ENCODE peak calls at places on chromosomes 16 and 17, in six cellular contexts. B is ovary, P is adrenal gland, K is prostate gland, D is thyroid gland, H is A549. Z is an unnamed sample.

GRCh38 chr17:4204676-4205075 is 59.1 kb downstream of the ANKFY1 start:
- DNase-seq in K (peak), D (peak), B (peak), P (peak), H (no peak), Z (no peak)

GRCh38 chr16:54931757-54932660 is 1.3 kb downstream of the IRX5 start:
- DNase-seq in B (no peak), P (no peak), D (no peak), H (no peak), K (no peak), Z (peak)

GRCh38 chr16:58365623-58366022 is 26.6 kb upstream of the GINS3 start:
- DNase-seq in D (no peak), B (no peak), P (no peak), K (no peak), H (no peak), Z (no peak)

GRCh38 chr16:7013990-7014389 is 318.7 kb upstream of the RBFOX1 start:
- DNase-seq in H (no peak), K (no peak), D (no peak), B (no peak), P (no peak), Z (no peak)

GRCh38 chr17:70976447-70976846 is 807.1 kb downstream of the KCNJ2 start:
- DNase-seq in D (no peak), H (no peak), P (no peak), K (no peak), B (no peak), Z (no peak)

GRCh38 chr17:6098466-6099180 is 28.4 kb downstream of the WSCD1 start:
- DNase-seq in P (peak), H (no peak), B (no peak), K (no peak), D (peak), Z (no peak)

GRCh38 chr17:57243171-57243622 is 13.1 kb upstream of the MSI2 start:
- DNase-seq in B (peak), H (peak), D (peak), P (peak), K (peak), Z (peak)

GRCh38 chr17:75587718-75588545 is at the start of gene MYO15B:
- DNase-seq in K (no peak), P (peak), B (peak), D (peak), H (no peak), Z (no peak)

GRCh38 chr17:6498356-6498755 is 54.1 kb downstream of the PIMREG start:
- DNase-seq in P (no peak), K (no peak), B (no peak), H (no peak), D (no peak), Z (no peak)

GRCh38 chr17:17313350-17313991 is 10.3 kb downstream of the NT5M start:
- DNase-seq in B (no peak), D (peak), H (peak), P (peak), K (peak), Z (peak)

GRCh38 chr17:2982854-2983636 is 80.4 kb downstream of the OR1D5 start:
- DNase-seq in B (peak), K (no peak), P (peak), D (peak), H (peak), Z (no peak)

GRCh38 chr16:19711643-19712042 is 6.4 kb downstream of the KNOP1 start:
- DNase-seq in K (no peak), P (no peak), B (no peak), H (no peak), D (no peak), Z (no peak)
- TF ChIP-seq POLR2A in K (no peak), P (no peak), B (no peak), H (no peak), D (no peak), Z (no peak)

GRCh38 chr17:50477976-50478375 is 684 bp upstream of the RSAD1 start:
- DNase-seq in P (peak), H (no peak), B (no peak), D (no peak), K (no peak), Z (no peak)

GRCh38 chr17:50478391-50479361 is at the start of gene RSAD1:
- DNase-seq in B (peak), K (peak), P (peak), H (peak), D (peak), Z (peak)

GRCh38 chr17:50474523-50474922 is 4.1 kb upstream of the RSAD1 start:
- DNase-seq in B (no peak), K (no peak), H (no peak), P (no peak), D (peak), Z (no peak)

GRCh38 chr17:50475362-50475761 is 3.3 kb upstream of the RSAD1 start:
- DNase-seq in D (no peak), K (no peak), P (no peak), H (no peak), B (no peak), Z (no peak)

DNA sequence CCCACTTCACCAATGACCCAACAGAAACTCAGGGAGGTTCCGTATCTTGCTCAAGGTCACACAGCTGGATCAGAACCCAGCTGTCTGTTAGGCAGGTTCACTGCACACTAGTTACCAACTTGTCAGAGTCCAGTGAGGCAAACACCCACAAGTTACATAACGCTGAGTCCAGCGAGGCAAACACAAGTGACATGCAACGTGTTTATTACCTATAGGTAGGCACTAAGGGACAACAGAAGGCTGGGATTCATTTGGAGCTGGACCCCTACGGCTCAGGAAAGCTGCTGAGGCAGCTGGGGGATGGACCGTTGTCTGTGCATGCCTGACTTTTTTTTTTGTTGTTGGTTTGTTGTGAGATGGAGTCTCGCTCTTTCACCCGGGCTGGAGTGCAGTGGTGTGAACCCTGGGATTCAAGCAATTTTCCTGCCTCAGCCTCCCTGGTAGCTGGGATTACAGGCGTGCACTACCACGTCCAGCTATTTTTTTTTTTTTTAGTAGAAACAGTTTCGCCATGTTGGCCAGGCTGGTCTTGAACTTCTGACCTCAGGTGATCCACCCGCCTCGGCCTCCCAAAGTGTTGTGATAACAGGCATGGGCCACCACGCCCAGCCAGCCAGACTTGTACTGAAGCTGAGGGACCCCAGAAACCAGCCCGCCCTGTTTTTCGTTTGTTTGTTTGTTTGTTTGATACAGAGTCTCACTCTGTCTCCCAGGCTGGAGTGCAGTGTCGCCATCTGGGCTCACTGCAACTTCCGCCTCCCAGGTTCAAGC is 1.9 kb upstream of the RSAD1 start:
- DNase-seq in B (no peak), P (no peak), K (no peak), D (no peak), H (no peak), Z (no peak)
- TF ChIP-seq POLR2A in B (no peak), P (no peak), K (no peak), D (no peak), H (no peak), Z (no peak)

GRCh38 chr17:42698736-42699414 is 16.5 kb downstream of the CNTNAP1 start:
- DNase-seq in H (no peak), K (no peak), P (peak), D (no peak), B (peak), Z (no peak)
- TF ChIP-seq POLR2A in H (no peak), K (no peak), P (no peak), D (no peak), B (no peak), Z (no peak)

GRCh38 chr17:42276609-42277341 is 584 bp upstream of the STAT5B start:
- DNase-seq in D (peak), K (no peak), P (peak), H (peak), B (peak), Z (no peak)

GRCh38 chr17:42276359-42276608 is at the start of gene STAT5B:
- DNase-seq in B (peak), H (peak), P (peak), D (peak), K (peak), Z (peak)

GRCh38 chr17:42275527-42276358 is 448 bp downstream of the STAT5B start:
- DNase-seq in D (peak), B (peak), K (no peak), P (peak), H (no peak), Z (no peak)

GRCh38 chr17:42274812-42275526 is 1.2 kb downstream of the STAT5B start:
- DNase-seq in K (no peak), P (peak), B (no peak), H (no peak), D (peak), Z (no peak)

DNA sequence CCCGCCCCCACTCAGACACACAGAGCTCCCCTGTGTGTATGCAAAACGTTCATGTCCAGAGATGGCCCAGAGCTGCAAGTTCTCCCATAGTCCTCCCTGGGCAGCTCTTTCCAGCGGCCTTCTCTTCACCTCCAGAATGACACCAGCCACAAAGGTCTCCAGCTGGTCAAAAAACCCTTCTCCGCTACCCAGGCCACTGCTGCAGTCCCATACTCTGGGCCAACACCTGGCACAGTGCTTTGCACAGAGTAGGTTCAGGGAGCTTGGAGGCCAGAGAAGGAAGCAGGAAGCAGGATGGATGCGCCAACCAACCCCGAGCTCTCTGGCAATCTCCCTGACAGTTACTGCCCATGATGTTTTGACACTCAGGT is 1.1 kb upstream of the STAT5B start:
- DNase-seq in B (no peak), H (no peak), D (no peak), K (no peak), P (no peak), Z (no peak)
- TF ChIP-seq POLR2A in B (no peak), H (no peak), D (no peak), K (no peak), P (no peak), Z (no peak)

GRCh38 chr17:15966183-15966878 is 21.4 kb downstream of the ADORA2B start:
- DNase-seq in B (no peak), H (no peak), D (no peak), K (peak), P (no peak), Z (no peak)
- TF ChIP-seq POLR2A in B (no peak), H (no peak), D (no peak), K (no peak), P (no peak), Z (no peak)

GRCh38 chr16:30609002-30609927 is 924 bp downstream of the ZNF689 start:
- DNase-seq in H (no peak), P (peak), B (peak), K (peak), D (peak), Z (peak)
- TF ChIP-seq POLR2A in H (peak), P (no peak), B (no peak), K (no peak), D (no peak), Z (no peak)

GRCh38 chr17:78675316-78675616 is 98.1 kb upstream of the DNAH17 start:
- DNase-seq in K (no peak), H (no peak), B (no peak), P (no peak), D (no peak), Z (no peak)

GRCh38 chr17:78674156-78674555 is 97.0 kb upstream of the DNAH17 start:
- DNase-seq in P (no peak), K (peak), H (no peak), B (no peak), D (peak), Z (no peak)

GRCh38 chr17:78675836-78676235 is 98.6 kb upstream of the DNAH17 start:
- DNase-seq in D (no peak), K (no peak), B (no peak), P (no peak), H (no peak), Z (no peak)

GRCh38 chr17:78673395-78673794 is 96.2 kb upstream of the DNAH17 start:
- DNase-seq in P (no peak), D (no peak), K (no peak), B (no peak), H (no peak), Z (no peak)

DNA sequence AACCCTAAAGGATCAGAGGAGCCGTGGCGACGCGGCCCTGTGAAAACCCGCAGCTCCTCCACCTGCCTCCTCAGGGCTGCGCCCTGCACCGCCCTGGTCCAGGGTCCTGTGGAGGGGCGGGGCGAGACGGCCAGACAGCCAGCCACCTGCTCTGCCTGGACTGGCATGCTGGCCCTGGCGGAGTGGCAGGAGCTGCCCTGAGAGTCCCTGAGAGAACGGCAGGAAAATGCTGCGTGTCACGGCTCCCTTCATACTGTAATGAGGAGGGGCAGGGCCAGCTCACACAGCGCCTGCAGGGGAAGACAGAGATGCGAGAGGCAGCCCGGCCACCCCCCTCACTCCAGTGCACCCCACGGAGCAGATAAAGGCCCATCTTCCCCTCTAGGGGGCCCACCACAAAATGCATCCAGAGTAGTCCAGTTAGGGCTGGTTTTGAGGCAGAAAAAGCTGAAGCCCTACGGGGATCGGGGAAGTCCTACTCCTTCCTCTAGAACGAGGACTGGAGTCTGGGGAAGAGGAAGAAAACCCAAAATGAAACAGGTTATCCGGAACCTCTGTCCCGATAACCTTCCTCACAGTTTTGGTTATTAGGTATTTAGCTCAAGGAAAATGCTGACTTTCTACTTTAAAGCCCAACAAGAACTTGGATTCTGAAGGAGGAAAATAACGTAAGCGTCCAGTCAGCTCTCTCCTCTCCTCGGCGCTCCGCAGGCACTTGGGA is 97.6 kb upstream of the DNAH17 start:
- DNase-seq in H (no peak), D (peak), P (no peak), B (no peak), K (no peak), Z (no peak)
- TF ChIP-seq POLR2A in H (no peak), D (no peak), P (no peak), B (no peak), K (no peak), Z (peak)

GRCh38 chr17:8443756-8444155 is 8.1 kb downstream of the NDEL1 start:
- DNase-seq in K (no peak), B (no peak), H (no peak), P (no peak), D (no peak), Z (no peak)

GRCh38 chr17:8442310-8442709 is 6.6 kb downstream of the NDEL1 start:
- DNase-seq in D (no peak), B (no peak), K (no peak), H (no peak), P (no peak), Z (no peak)

GRCh38 chr17:8441690-8442089 is 6.0 kb downstream of the NDEL1 start:
- DNase-seq in P (no peak), K (no peak), D (no peak), H (no peak), B (no peak), Z (no peak)

GRCh38 chr17:8445536-8445935 is 9.9 kb downstream of the NDEL1 start:
- DNase-seq in P (no peak), D (no peak), B (no peak), K (no peak), H (no peak), Z (no peak)

DNA sequence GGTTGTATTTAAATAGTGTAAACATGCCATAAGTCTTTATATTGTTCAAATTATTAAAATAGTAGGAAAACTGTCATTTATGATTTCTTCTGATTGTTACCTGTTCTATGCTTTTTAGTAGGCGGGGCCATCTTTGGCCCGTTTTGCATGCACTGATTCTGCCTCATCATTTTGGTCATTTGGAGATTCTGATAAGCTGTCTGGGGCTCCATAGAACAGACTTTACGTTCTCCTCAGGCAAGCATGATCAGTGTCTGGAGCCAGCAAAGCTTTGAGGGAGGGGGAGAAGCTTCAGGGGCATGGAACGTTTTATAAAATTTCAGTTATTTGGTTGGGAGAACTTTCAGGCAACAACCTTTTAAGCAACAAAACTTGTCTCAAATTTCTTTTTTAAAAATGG is 8.8 kb downstream of the NDEL1 start:
- DNase-seq in D (no peak), B (no peak), K (no peak), H (no peak), P (no peak), Z (no peak)
- TF ChIP-seq POLR2A in D (no peak), B (no peak), K (no peak), H (no peak), P (no peak), Z (no peak)

DNA sequence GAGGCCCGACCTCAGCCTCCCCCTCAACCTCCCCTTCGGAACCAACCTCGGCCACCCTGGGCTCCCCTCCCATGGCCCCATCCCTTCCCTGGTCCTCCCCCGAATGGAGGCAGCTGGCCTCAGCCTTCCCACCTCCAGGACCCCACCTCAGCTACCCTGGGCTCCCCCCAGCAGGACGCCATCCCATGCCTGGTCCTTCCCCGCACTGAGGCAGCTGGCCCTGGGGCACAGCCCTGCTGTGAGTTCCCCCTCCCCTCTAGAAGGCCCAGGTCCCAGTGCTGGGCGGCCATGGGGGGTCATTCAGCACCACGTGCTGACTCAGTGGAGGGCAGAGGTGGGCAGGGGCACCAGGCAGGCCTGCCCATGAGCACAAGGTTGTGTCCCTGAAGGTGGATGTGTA is 28.9 kb upstream of the PVALEF start:
- DNase-seq in P (no peak), B (no peak), K (no peak), D (no peak), H (no peak), Z (no peak)
- TF ChIP-seq POLR2A in P (no peak), B (no peak), K (no peak), D (no peak), H (no peak), Z (no peak)

DNA sequence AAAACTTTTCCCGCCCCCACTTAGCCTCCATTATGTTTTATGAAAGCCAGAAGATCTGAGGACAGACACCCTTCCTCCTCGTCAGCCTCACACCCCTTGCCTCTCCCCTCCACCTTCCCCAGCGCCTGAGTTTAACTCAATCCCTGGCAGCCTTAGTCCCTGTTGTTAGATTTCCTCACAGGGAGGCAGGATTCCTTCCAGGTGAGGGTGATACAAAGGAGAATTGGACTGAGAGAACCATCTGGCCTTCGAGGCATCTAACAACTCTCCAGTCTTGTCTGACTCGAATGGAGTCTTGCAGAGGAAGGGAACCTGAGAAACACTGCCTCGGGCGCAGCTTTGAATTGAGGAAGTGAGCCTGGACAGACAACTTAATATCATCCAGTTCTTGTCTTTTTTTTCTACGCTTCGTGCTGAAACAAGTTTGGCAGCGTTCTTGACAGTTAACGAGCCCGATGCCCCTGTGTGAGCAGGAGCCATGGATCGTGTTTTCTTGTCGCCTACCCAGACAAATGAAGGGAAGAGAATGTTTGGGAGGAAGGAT is 1.3 kb upstream of the ZNF768 start:
- DNase-seq in H (no peak), P (no peak), B (no peak), K (peak), D (peak), Z (no peak)
- TF ChIP-seq POLR2A in H (peak), P (no peak), B (no peak), K (no peak), D (no peak), Z (no peak)

Z was measured in GM12892.